ENCODE peak calls at places on chromosomes 1 and 21, in six cellular contexts. R is cardiac muscle cell, O is AG04449, J is transverse colon, V is lower leg skin, W is psoas muscle. T is an unnamed sample.

GRCh38 chr1:55559111-55559510 is 343.9 kb upstream of the USP24 start:
- DNase-seq in R (no peak), O (no peak), J (no peak), V (peak; percentile 25), W (no peak), T (no peak)

GRCh38 chr1:229562686-229563085 is 4.2 kb upstream of the ABCB10 start:
- DNase-seq in R (no peak), O (no peak), J (no peak), V (no peak), W (no peak), T (no peak)

GRCh38 chr1:229991104-229991513 is 75.9 kb upstream of the GALNT2 start:
- DNase-seq in R (no peak), O (no peak), J (no peak), V (no peak), W (no peak), T (no peak)

GRCh38 chr1:41861509-41862410 is 57.0 kb downstream of the HIVEP3 start:
- DNase-seq in R (no peak), O (no peak), J (no peak), V (no peak), W (no peak), T (peak; percentile 65)

GRCh38 chr1:3631865-3632264 is 7.0 kb downstream of the TPRG1L start:
- DNase-seq in R (no peak), O (no peak), J (no peak), V (no peak), W (no peak), T (no peak)

GRCh38 chr1:154405762-154406571 is 824 bp downstream of the IL6R start:
- DNase-seq in R (peak; percentile 59), O (no peak), J (peak; percentile 76), V (peak; percentile 97), W (peak; percentile 91), T (peak; percentile 66)

GRCh38 chr21:21286170-21286798 is 288.1 kb downstream of the NCAM2 start:
- DNase-seq in R (no peak), O (no peak), J (no peak), V (no peak), W (no peak), T (no peak)

GRCh38 chr1:80445021-80445420 is 1355.7 kb upstream of the ADGRL2 start:
- DNase-seq in R (no peak), O (no peak), J (no peak), V (no peak), W (no peak), T (no peak)

GRCh38 chr1:216750031-216750627 is 26.9 kb upstream of the ESRRG start:
- DNase-seq in R (peak; percentile 72), O (peak; percentile 5), J (no peak), V (no peak), W (no peak), T (peak; percentile 35)

GRCh38 chr1:52164604-52165003 is 22.7 kb downstream of the ZFYVE9 start:
- DNase-seq in R (no peak), O (no peak), J (no peak), V (no peak), W (no peak), T (peak; percentile 37)

GRCh38 chr1:33429846-33430750 is 797 bp downstream of the PHC2 start:
- DNase-seq in R (peak; percentile 25), O (no peak), J (peak; percentile 53), V (peak; percentile 87), W (peak; percentile 37), T (peak; percentile 29)

GRCh38 chr1:13699936-13700520 is at the start of gene PRDM2:
- DNase-seq in R (peak; percentile 60), O (no peak), J (peak; percentile 53), V (peak; percentile 87), W (peak; percentile 60), T (peak; percentile 30)

GRCh38 chr1:212366901-212367300 is 47.8 kb downstream of the PACC1 start:
- DNase-seq in R (peak; percentile 41), O (no peak), J (no peak), V (no peak), W (no peak), T (peak; percentile 36)

GRCh38 chr1:224168859-224169380 is 14.1 kb upstream of the DEGS1 start:
- DNase-seq in R (peak; percentile 96), O (no peak), J (no peak), V (no peak), W (no peak), T (peak; percentile 54)

GRCh38 chr1:180633092-180634045 is 1.5 kb downstream of the XPR1 start:
- DNase-seq in R (peak; percentile 56), O (no peak), J (no peak), V (no peak), W (no peak), T (peak; percentile 22)

GRCh38 chr21:34722684-34723300 is 54.0 kb downstream of the CLIC6 start:
- DNase-seq in R (no peak), O (no peak), J (no peak), V (no peak), W (no peak), T (no peak)

GRCh38 chr1:147567594-147568381 is 26.5 kb downstream of the BCL9 start:
- DNase-seq in R (no peak), O (no peak), J (peak; percentile 25), V (no peak), W (no peak), T (no peak)

GRCh38 chr1:156816561-156817328 is at the start of gene SH2D2A:
- DNase-seq in R (peak; percentile 83), O (no peak), J (peak; percentile 72), V (peak; percentile 90), W (no peak), T (peak; percentile 47)

GRCh38 chr1:207404849-207405525 is 49.1 kb upstream of the CR2 start:
- DNase-seq in R (peak; percentile 83), O (peak; percentile 28), J (no peak), V (no peak), W (no peak), T (peak; percentile 81)

GRCh38 chr1:61612600-61612999 is 112.3 kb downstream of the TM2D1 start:
- DNase-seq in R (no peak), O (no peak), J (no peak), V (no peak), W (no peak), T (no peak)

GRCh38 chr1:84776639-84777038 is 86.4 kb upstream of the SSX2IP start:
- DNase-seq in R (no peak), O (no peak), J (no peak), V (no peak), W (no peak), T (no peak)

GRCh38 chr1:201310251-201310985 is 27.1 kb downstream of the PKP1 start:
- DNase-seq in R (no peak), O (no peak), J (no peak), V (no peak), W (no peak), T (no peak)

GRCh38 chr21:33199516-33200217 is 30.1 kb upstream of the IFNAR2 start:
- DNase-seq in R (peak; percentile 95), O (peak; percentile 72), J (peak; percentile 86), V (peak; percentile 91), W (peak; percentile 43), T (peak; percentile 96)

GRCh38 chr21:46210378-46211136 is 18.0 kb downstream of the LSS start:
- DNase-seq in R (no peak), O (no peak), J (no peak), V (no peak), W (no peak), T (no peak)
- TF ChIP-seq CTCF in R (no peak), O (no peak), J (no peak), V (no peak), W (no peak), T (peak; percentile 10)

GRCh38 chr1:38577937-38578443 is 281.6 kb downstream of the RRAGC start:
- DNase-seq in R (no peak), O (no peak), J (no peak), V (peak; percentile 40), W (no peak), T (no peak)
- H3K4me3 ChIP-seq in R (peak overlapping the region; percentile 18), O (no peak overlapping the region), J (no peak overlapping the region), V (no peak overlapping the region), W (no peak overlapping the region), T (no peak overlapping the region)

GRCh38 chr1:23216771-23217420 is 406 bp downstream of the HTR1D start:
- DNase-seq in R (no peak), O (no peak), J (no peak), V (no peak), W (peak; percentile 19), T (no peak)
- TF ChIP-seq CTCF in R (peak; percentile 59), O (peak; percentile 65), J (peak; percentile 42), V (no peak), W (peak; percentile 53), T (peak; percentile 51)

GRCh38 chr1:162466797-162467196 is 30.8 kb upstream of the UHMK1 start:
- DNase-seq in R (no peak), O (no peak), J (no peak), V (no peak), W (no peak), T (no peak)

GRCh38 chr1:162458206-162458605 is 39.4 kb upstream of the UHMK1 start:
- DNase-seq in R (no peak), O (no peak), J (no peak), V (no peak), W (no peak), T (no peak)

GRCh38 chr1:162463021-162463420 is 34.6 kb upstream of the UHMK1 start:
- DNase-seq in R (peak; percentile 46), O (no peak), J (no peak), V (no peak), W (no peak), T (no peak)
- H3K4me3 ChIP-seq in R (no peak overlapping the region), O (no peak overlapping the region), J (no peak overlapping the region), V (no peak overlapping the region), W (no peak overlapping the region), T (no peak overlapping the region)

DNA sequence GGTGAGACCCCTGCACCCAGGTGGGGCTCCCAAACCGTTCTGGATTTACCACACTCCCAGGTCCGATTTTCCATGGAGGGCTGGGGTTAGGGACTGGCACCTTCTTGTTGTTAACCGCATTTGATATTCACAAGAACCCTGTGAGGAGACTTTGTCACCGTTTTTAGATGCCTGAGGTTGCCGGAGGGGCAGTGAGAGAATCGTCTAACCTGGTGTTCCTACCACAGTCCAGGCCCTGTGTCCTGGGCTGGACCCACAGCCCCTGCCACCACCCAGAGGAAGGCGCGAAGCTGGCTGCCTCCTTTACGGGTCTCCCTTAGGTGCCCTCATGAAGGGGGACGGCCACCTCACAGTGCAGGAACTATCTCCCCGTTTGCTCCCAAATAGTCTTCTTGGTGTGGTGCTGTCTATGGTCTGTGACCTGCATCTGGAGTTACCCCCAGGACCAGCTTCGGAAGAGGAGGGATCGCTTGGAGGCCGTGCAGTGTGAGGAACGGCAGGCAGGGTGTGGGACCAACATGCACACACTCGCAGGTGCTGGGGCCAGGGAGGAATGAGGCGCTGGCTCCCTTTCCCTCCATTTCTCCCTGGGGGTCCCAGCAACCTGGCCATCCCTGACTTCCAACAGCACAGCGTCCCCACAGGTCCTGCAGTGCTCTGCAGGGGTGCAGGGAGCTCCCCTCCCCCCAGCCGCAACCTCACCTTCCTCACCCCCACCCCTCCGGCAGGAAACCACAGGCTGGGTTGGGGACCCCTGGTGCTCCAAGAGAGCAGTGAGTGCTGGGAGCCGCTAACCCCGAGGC is 7.0 kb downstream of the SIM2 start:
- DNase-seq in R (no peak), O (no peak), J (no peak), V (peak; percentile 82), W (no peak), T (no peak)
- TF ChIP-seq CTCF in R (no peak), O (peak; percentile 9), J (no peak), V (no peak), W (no peak), T (no peak)